ENCODE peak calls at places on chromosomes 12 and 14, in four cellular contexts. P is hippocampal formation, Q is progenitor cell of endocrine pancreas, F is H7. X is an unnamed sample.

GRCh38 chr14:70822706-70823185 is 13.4 kb upstream of the MAP3K9 start:
- DNase-seq in P (no peak), Q (peak), F (peak), X (no peak)

GRCh38 chr12:94379479-94380113 is 80.1 kb downstream of the CEP83 start:
- DNase-seq in P (no peak), Q (no peak), F (no peak), X (peak)

GRCh38 chr14:72332054-72332453 is 399.8 kb downstream of the RGS6 start:
- DNase-seq in P (peak), Q (no peak), F (no peak), X (no peak)

GRCh38 chr12:8912910-8913309 is 1.4 kb upstream of the PHC1 start:
- DNase-seq in P (no peak), Q (no peak), F (peak), X (no peak)

GRCh38 chr12:99020871-99021270 is 375.8 kb downstream of the APAF1 start:
- DNase-seq in P (no peak), Q (no peak), F (no peak), X (no peak)

GRCh38 chr14:36221097-36221496 is 44.6 kb upstream of the PTCSC3 start:
- DNase-seq in P (peak), Q (no peak), F (no peak), X (no peak)

GRCh38 chr14:72613196-72613974 is 280.5 kb downstream of the DPF3 start:
- DNase-seq in P (no peak), Q (peak), F (no peak), X (peak)

GRCh38 chr12:46386877-46387629 is 14.5 kb upstream of the SLC38A2 start:
- DNase-seq in P (no peak), Q (no peak), F (peak), X (peak)

GRCh38 chr12:14756331-14757143 is 46.7 kb downstream of the WBP11 start:
- DNase-seq in P (no peak), Q (peak), F (peak), X (no peak)

GRCh38 chr12:131695968-131696367 is 14.9 kb upstream of the SFSWAP start:
- DNase-seq in P (no peak), Q (no peak), F (no peak), X (no peak)

GRCh38 chr12:26630546-26631027 is 202.4 kb downstream of the ITPR2 start:
- DNase-seq in P (no peak), Q (no peak), F (no peak), X (peak)

GRCh38 chr12:120925740-120926563 is 21.8 kb upstream of the SPPL3 start:
- DNase-seq in P (no peak), Q (no peak), F (no peak), X (no peak)

GRCh38 chr12:5276327-5276880 is 155.5 kb upstream of the NTF3 start:
- DNase-seq in P (no peak), Q (no peak), F (no peak), X (no peak)

GRCh38 chr12:47844264-47845020 is 24.7 kb upstream of the HDAC7 start:
- DNase-seq in P (no peak), Q (no peak), F (no peak), X (no peak)